ENCODE peak calls at places on chromosomes 12 and 14, in five cellular contexts. Q is small intestine, V is AG04449, M is choroid plexus epithelial cell, O is thoracic aorta. R is an unnamed sample.
A peak's percentile ranks its signal among the peaks of the same experiment; 100 is the strongest.

GRCh38 chr12:58491296-58491695 is 429.0 kb downstream of the LRIG3 start:
- DNase-seq in O (no peak), V (peak; percentile 65), Q (no peak), M (peak; percentile 47), R (no peak)

GRCh38 chr12:65937181-65937641 is 112.9 kb downstream of the HMGA2 start:
- DNase-seq in O (no peak), V (no peak), Q (no peak), M (peak; percentile 54), R (no peak)

GRCh38 chr14:53571990-53572389 is 384.6 kb downstream of the BMP4 start:
- DNase-seq in Q (no peak), M (no peak), V (no peak), O (no peak), R (no peak)

GRCh38 chr12:94997061-94997460 is 6.4 kb downstream of the NDUFA12 start:
- DNase-seq in M (no peak), O (no peak), V (no peak), Q (no peak), R (no peak)

GRCh38 chr14:22570132-22570949 is 18.7 kb downstream of the DAD1 start:
- DNase-seq in O (no peak), V (no peak), Q (peak; percentile 87), M (peak; percentile 91), R (peak; percentile 90)

GRCh38 chr14:39641224-39641623 is 209.0 kb upstream of the FBXO33 start:
- DNase-seq in O (no peak), V (no peak), Q (no peak), M (no peak), R (no peak)

GRCh38 chr14:73244541-73244940 is 7.2 kb downstream of the PAPLN start:
- DNase-seq in Q (no peak), V (no peak), O (no peak), M (no peak), R (no peak)

GRCh38 chr14:61453103-61453767 is 131.9 kb downstream of the PRKCH start:
- DNase-seq in V (no peak), Q (no peak), O (no peak), M (no peak), R (no peak)

GRCh38 chr14:23446291-23446851 is 10.9 kb upstream of the MYH7 start:
- DNase-seq in O (no peak), V (no peak), Q (peak; percentile 36), M (no peak), R (no peak)

GRCh38 chr14:96934961-96935360 is 137.8 kb downstream of the VRK1 start:
- DNase-seq in O (no peak), M (no peak), Q (no peak), V (no peak), R (no peak)

GRCh38 chr14:52834440-52834842 is 43.0 kb upstream of the GNPNAT1 start:
- DNase-seq in O (no peak), V (peak; percentile 87), Q (no peak), M (peak; percentile 95), R (no peak)

GRCh38 chr12:79016181-79016580 is 151.6 kb downstream of the SYT1 start:
- DNase-seq in O (no peak), V (no peak), Q (no peak), M (peak; percentile 19), R (no peak)

GRCh38 chr12:90770861-90771260 is 184.1 kb downstream of the CCER1 start:
- DNase-seq in V (no peak), O (no peak), M (no peak), Q (no peak), R (no peak)

GRCh38 chr14:35879654-35880249 is 53.6 kb downstream of the BRMS1L start:
- DNase-seq in Q (peak; percentile 21), M (peak; percentile 63), V (no peak), O (no peak), R (no peak)

GRCh38 chr12:48788852-48789775 is at the start of gene ADCY6:
- DNase-seq in M (peak; percentile 75), V (no peak), Q (peak; percentile 81), O (no peak), R (no peak)

GRCh38 chr14:100469632-100470522 is 117.3 kb downstream of the BEGAIN start:
- DNase-seq in Q (no peak), M (no peak), O (no peak), V (no peak), R (no peak)

GRCh38 chr14:32908487-32909084 is 30.1 kb upstream of the NPAS3 start:
- DNase-seq in M (no peak), O (no peak), V (no peak), Q (no peak), R (no peak)

GRCh38 chr12:108757842-108758241 is 26.5 kb upstream of the CORO1C start:
- DNase-seq in M (no peak), Q (no peak), O (no peak), V (no peak), R (no peak)

GRCh38 chr14:100525615-100526014 is 61.6 kb downstream of the BEGAIN start:
- DNase-seq in V (no peak), O (no peak), M (no peak), Q (no peak), R (no peak)

GRCh38 chr14:76760331-76761197 is 704 bp upstream of the VASH1 start:
- DNase-seq in M (no peak), Q (no peak), O (no peak), V (no peak), R (no peak)

R was measured in ascending aorta.